ENCODE peak calls at places on chromosomes 13 and 19, in six cellular contexts. One of them, this sample, is unnamed.

GRCh38 chr13:50616101-50616500 is 227.4 kb downstream of the DLEU7 start:
- DNase-seq in CD8-positive, alpha-beta memory T cell: no peak
- DNase-seq in esophagus muscularis mucosa: no peak
- DNase-seq in cardiac muscle cell: no peak
- DNase-seq in aorta: no peak
- DNase-seq in hepatocyte: no peak
- DNase-seq in this sample: no peak

GRCh38 chr13:102550507-102550906 is 46.3 kb upstream of the TPP2 start:
- DNase-seq in CD8-positive, alpha-beta memory T cell: no peak
- DNase-seq in esophagus muscularis mucosa: no peak
- DNase-seq in cardiac muscle cell: no peak
- DNase-seq in aorta: no peak
- DNase-seq in hepatocyte: no peak
- DNase-seq in this sample: no peak

GRCh38 chr13:54845351-54845965 is 1816.8 kb downstream of the OLFM4 start:
- DNase-seq in CD8-positive, alpha-beta memory T cell: no peak
- DNase-seq in esophagus muscularis mucosa: no peak
- DNase-seq in cardiac muscle cell: peak; percentile 37
- DNase-seq in aorta: no peak
- DNase-seq in hepatocyte: no peak
- DNase-seq in this sample: no peak

GRCh38 chr19:23787106-23787505 is 28.4 kb upstream of the ZNF681 start:
- DNase-seq in CD8-positive, alpha-beta memory T cell: no peak
- DNase-seq in esophagus muscularis mucosa: no peak
- DNase-seq in cardiac muscle cell: no peak
- DNase-seq in aorta: no peak
- DNase-seq in hepatocyte: no peak
- DNase-seq in this sample: no peak

GRCh38 chr19:13099073-13099999 is 3.3 kb downstream of the LYL1 start:
- DNase-seq in CD8-positive, alpha-beta memory T cell: peak; percentile 73
- DNase-seq in esophagus muscularis mucosa: no peak
- DNase-seq in cardiac muscle cell: no peak
- DNase-seq in aorta: peak; percentile 88
- DNase-seq in hepatocyte: peak; percentile 63
- DNase-seq in this sample: peak; percentile 84

GRCh38 chr13:28204043-28204442 is 65.7 kb downstream of the PAN3 start:
- DNase-seq in CD8-positive, alpha-beta memory T cell: no peak
- DNase-seq in esophagus muscularis mucosa: no peak
- DNase-seq in cardiac muscle cell: no peak
- DNase-seq in aorta: no peak
- DNase-seq in hepatocyte: no peak
- DNase-seq in this sample: no peak

GRCh38 chr13:103203750-103204330 is 137.6 kb upstream of the SLC10A2 start:
- DNase-seq in CD8-positive, alpha-beta memory T cell: no peak
- DNase-seq in esophagus muscularis mucosa: no peak
- DNase-seq in cardiac muscle cell: no peak
- DNase-seq in aorta: no peak
- DNase-seq in hepatocyte: no peak
- DNase-seq in this sample: no peak

GRCh38 chr13:62997038-62997619 is 1581.5 kb upstream of the PCDH20 start:
- DNase-seq in CD8-positive, alpha-beta memory T cell: no peak
- DNase-seq in esophagus muscularis mucosa: no peak
- DNase-seq in cardiac muscle cell: no peak
- DNase-seq in aorta: no peak
- DNase-seq in hepatocyte: no peak
- DNase-seq in this sample: no peak

GRCh38 chr19:30520735-30521479 is 148.7 kb downstream of the ZNF536 start:
- DNase-seq in CD8-positive, alpha-beta memory T cell: no peak
- DNase-seq in esophagus muscularis mucosa: no peak
- DNase-seq in cardiac muscle cell: no peak
- DNase-seq in aorta: no peak
- DNase-seq in hepatocyte: no peak
- DNase-seq in this sample: no peak

GRCh38 chr19:17749912-17750317 is 1.4 kb upstream of the FCHO1 start:
- DNase-seq in CD8-positive, alpha-beta memory T cell: no peak
- DNase-seq in esophagus muscularis mucosa: no peak
- DNase-seq in cardiac muscle cell: no peak
- DNase-seq in aorta: no peak
- DNase-seq in hepatocyte: no peak
- DNase-seq in this sample: no peak

GRCh38 chr19:45878043-45878794 is 7.7 kb downstream of the IRF2BP1 start:
- DNase-seq in CD8-positive, alpha-beta memory T cell: no peak
- DNase-seq in esophagus muscularis mucosa: no peak
- DNase-seq in cardiac muscle cell: no peak
- DNase-seq in aorta: no peak
- DNase-seq in hepatocyte: peak; percentile 71
- DNase-seq in this sample: peak; percentile 95

GRCh38 chr13:20869540-20869939 is 33.0 kb downstream of the XPO4 start:
- DNase-seq in CD8-positive, alpha-beta memory T cell: no peak
- DNase-seq in esophagus muscularis mucosa: no peak
- DNase-seq in cardiac muscle cell: no peak
- DNase-seq in aorta: no peak
- DNase-seq in hepatocyte: no peak
- DNase-seq in this sample: no peak

GRCh38 chr13:48156466-48156865 is 61.6 kb upstream of the MED4 start:
- DNase-seq in CD8-positive, alpha-beta memory T cell: peak; percentile 61
- DNase-seq in esophagus muscularis mucosa: no peak
- DNase-seq in cardiac muscle cell: no peak
- DNase-seq in aorta: no peak
- DNase-seq in hepatocyte: no peak
- DNase-seq in this sample: no peak

GRCh38 chr19:57949296-57949695 is 1.8 kb upstream of the ZNF256 start:
- DNase-seq in CD8-positive, alpha-beta memory T cell: no peak
- DNase-seq in esophagus muscularis mucosa: no peak
- DNase-seq in cardiac muscle cell: no peak
- DNase-seq in aorta: no peak
- DNase-seq in hepatocyte: no peak
- DNase-seq in this sample: no peak

GRCh38 chr19:15197275-15198005 is 3.4 kb downstream of the NOTCH3 start:
- DNase-seq in CD8-positive, alpha-beta memory T cell: no peak
- DNase-seq in esophagus muscularis mucosa: no peak
- DNase-seq in cardiac muscle cell: no peak
- DNase-seq in aorta: no peak
- DNase-seq in hepatocyte: no peak
- DNase-seq in this sample: no peak

GRCh38 chr13:21106089-21106488 is 44.7 kb upstream of the LATS2 start:
- DNase-seq in CD8-positive, alpha-beta memory T cell: no peak
- DNase-seq in esophagus muscularis mucosa: no peak
- DNase-seq in cardiac muscle cell: no peak
- DNase-seq in aorta: no peak
- DNase-seq in hepatocyte: no peak
- DNase-seq in this sample: no peak

GRCh38 chr13:76975863-76976262 is 16.0 kb upstream of the CLN5 start:
- DNase-seq in CD8-positive, alpha-beta memory T cell: no peak
- DNase-seq in esophagus muscularis mucosa: no peak
- DNase-seq in cardiac muscle cell: no peak
- DNase-seq in aorta: no peak
- DNase-seq in hepatocyte: no peak
- DNase-seq in this sample: no peak

GRCh38 chr13:38417727-38418126 is 68.1 kb downstream of the UFM1 start:
- DNase-seq in CD8-positive, alpha-beta memory T cell: no peak
- DNase-seq in esophagus muscularis mucosa: no peak
- DNase-seq in cardiac muscle cell: no peak
- DNase-seq in aorta: no peak
- DNase-seq in hepatocyte: peak; percentile 9
- DNase-seq in this sample: no peak

GRCh38 chr19:18415177-18415867 is 3.9 kb upstream of the SSBP4 start:
- DNase-seq in CD8-positive, alpha-beta memory T cell: no peak
- DNase-seq in esophagus muscularis mucosa: no peak
- DNase-seq in cardiac muscle cell: no peak
- DNase-seq in aorta: peak; percentile 91
- DNase-seq in hepatocyte: peak; percentile 70
- DNase-seq in this sample: peak; percentile 72

GRCh38 chr13:112809332-112810310 is 119.8 kb downstream of the ATP11A start:
- DNase-seq in CD8-positive, alpha-beta memory T cell: no peak
- DNase-seq in esophagus muscularis mucosa: no peak
- DNase-seq in cardiac muscle cell: no peak
- DNase-seq in aorta: no peak
- DNase-seq in hepatocyte: no peak
- DNase-seq in this sample: no peak

GRCh38 chr13:58955546-58956385 is 1208.0 kb downstream of the DIAPH3 start:
- DNase-seq in CD8-positive, alpha-beta memory T cell: no peak
- DNase-seq in esophagus muscularis mucosa: no peak
- DNase-seq in cardiac muscle cell: no peak
- DNase-seq in aorta: no peak
- DNase-seq in hepatocyte: no peak
- DNase-seq in this sample: no peak

GRCh38 chr13:99356216-99357089 is 49.3 kb upstream of the GPR183 start:
- DNase-seq in CD8-positive, alpha-beta memory T cell: peak; percentile 55
- DNase-seq in esophagus muscularis mucosa: peak; percentile 91
- DNase-seq in cardiac muscle cell: no peak
- DNase-seq in aorta: no peak
- DNase-seq in hepatocyte: no peak
- DNase-seq in this sample: no peak

GRCh38 chr19:6767357-6768235 is at the start of gene SH2D3A:
- DNase-seq in CD8-positive, alpha-beta memory T cell: peak; percentile 94
- DNase-seq in esophagus muscularis mucosa: no peak
- DNase-seq in cardiac muscle cell: peak; percentile 79
- DNase-seq in aorta: peak; percentile 86
- DNase-seq in hepatocyte: peak; percentile 96
- DNase-seq in this sample: peak; percentile 85

GRCh38 chr13:77417897-77418296 is 91.0 kb upstream of the MYCBP2 start:
- DNase-seq in CD8-positive, alpha-beta memory T cell: no peak
- DNase-seq in esophagus muscularis mucosa: no peak
- DNase-seq in cardiac muscle cell: no peak
- DNase-seq in aorta: no peak
- DNase-seq in hepatocyte: no peak
- DNase-seq in this sample: no peak

GRCh38 chr19:28169168-28169862 is 1043.6 kb downstream of the UQCRFS1 start:
- DNase-seq in CD8-positive, alpha-beta memory T cell: no peak
- DNase-seq in esophagus muscularis mucosa: no peak
- DNase-seq in cardiac muscle cell: peak; percentile 67
- DNase-seq in aorta: no peak
- DNase-seq in hepatocyte: no peak
- DNase-seq in this sample: no peak

GRCh38 chr19:28166025-28166424 is 1046.9 kb downstream of the UQCRFS1 start:
- DNase-seq in CD8-positive, alpha-beta memory T cell: no peak
- DNase-seq in esophagus muscularis mucosa: peak; percentile 90
- DNase-seq in cardiac muscle cell: no peak
- DNase-seq in aorta: no peak
- DNase-seq in hepatocyte: no peak
- DNase-seq in this sample: no peak

GRCh38 chr19:28168557-28168956 is 1044.4 kb downstream of the UQCRFS1 start:
- DNase-seq in CD8-positive, alpha-beta memory T cell: no peak
- DNase-seq in esophagus muscularis mucosa: no peak
- DNase-seq in cardiac muscle cell: no peak
- DNase-seq in aorta: no peak
- DNase-seq in hepatocyte: no peak
- DNase-seq in this sample: no peak

GRCh38 chr19:28171983-28172382 is 1041.0 kb downstream of the UQCRFS1 start:
- DNase-seq in CD8-positive, alpha-beta memory T cell: no peak
- DNase-seq in esophagus muscularis mucosa: no peak
- DNase-seq in cardiac muscle cell: no peak
- DNase-seq in aorta: no peak
- DNase-seq in hepatocyte: no peak
- DNase-seq in this sample: no peak

GRCh38 chr19:28170066-28170465 is 1042.9 kb downstream of the UQCRFS1 start:
- DNase-seq in CD8-positive, alpha-beta memory T cell: no peak
- DNase-seq in esophagus muscularis mucosa: no peak
- DNase-seq in cardiac muscle cell: no peak
- DNase-seq in aorta: no peak
- DNase-seq in hepatocyte: no peak
- DNase-seq in this sample: no peak
- H3K27ac ChIP-seq in CD8-positive, alpha-beta memory T cell: no peak overlapping the region
- H3K27ac ChIP-seq in esophagus muscularis mucosa: no peak overlapping the region
- H3K27ac ChIP-seq in cardiac muscle cell: no peak overlapping the region
- H3K27ac ChIP-seq in aorta: no peak overlapping the region
- H3K27ac ChIP-seq in hepatocyte: no peak overlapping the region
- H3K27ac ChIP-seq in this sample: no peak overlapping the region

GRCh38 chr19:50195224-50195623 is 8.2 kb upstream of the MYH14 start:
- DNase-seq in CD8-positive, alpha-beta memory T cell: no peak
- DNase-seq in esophagus muscularis mucosa: no peak
- DNase-seq in cardiac muscle cell: no peak
- DNase-seq in aorta: no peak
- DNase-seq in hepatocyte: no peak
- DNase-seq in this sample: no peak

GRCh38 chr19:50199254-50199545 is 4.2 kb upstream of the MYH14 start:
- DNase-seq in CD8-positive, alpha-beta memory T cell: no peak
- DNase-seq in esophagus muscularis mucosa: no peak
- DNase-seq in cardiac muscle cell: no peak
- DNase-seq in aorta: no peak
- DNase-seq in hepatocyte: no peak
- DNase-seq in this sample: no peak

GRCh38 chr19:50197348-50197747 is 6.1 kb upstream of the MYH14 start:
- DNase-seq in CD8-positive, alpha-beta memory T cell: no peak
- DNase-seq in esophagus muscularis mucosa: no peak
- DNase-seq in cardiac muscle cell: no peak
- DNase-seq in aorta: no peak
- DNase-seq in hepatocyte: no peak
- DNase-seq in this sample: no peak

GRCh38 chr19:50198431-50199253 is 4.8 kb upstream of the MYH14 start:
- DNase-seq in CD8-positive, alpha-beta memory T cell: no peak
- DNase-seq in esophagus muscularis mucosa: no peak
- DNase-seq in cardiac muscle cell: no peak
- DNase-seq in aorta: no peak
- DNase-seq in hepatocyte: no peak
- DNase-seq in this sample: no peak

DNA sequence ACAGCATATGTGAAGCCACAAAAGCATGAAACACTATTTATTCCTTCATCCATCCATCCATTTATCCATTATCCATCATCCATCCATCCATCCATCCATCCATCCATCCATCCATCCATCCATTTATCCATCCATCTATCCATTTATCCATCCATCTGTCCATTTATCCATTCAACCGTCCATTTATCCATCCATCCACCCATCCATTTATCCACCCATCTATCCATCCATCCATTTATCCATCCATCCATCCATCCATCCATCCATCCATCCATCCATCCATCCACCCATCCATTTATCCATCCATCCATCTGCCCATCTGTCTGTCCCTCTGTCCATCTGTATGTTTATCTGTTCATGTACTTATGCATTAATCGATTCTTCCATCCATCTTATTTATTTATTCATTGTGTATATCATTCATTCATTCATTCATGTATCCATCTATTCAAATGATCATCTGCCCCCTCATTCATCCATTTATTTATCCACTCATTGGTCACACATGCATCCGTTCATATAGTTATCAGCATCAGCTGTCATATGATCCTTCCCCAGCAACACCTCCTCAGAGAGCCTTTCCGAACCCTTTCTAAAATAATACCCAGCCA is 7.0 kb upstream of the MYH14 start:
- DNase-seq in CD8-positive, alpha-beta memory T cell: no peak
- DNase-seq in esophagus muscularis mucosa: no peak
- DNase-seq in cardiac muscle cell: no peak
- DNase-seq in aorta: no peak
- DNase-seq in hepatocyte: no peak
- DNase-seq in this sample: no peak
- H3K9me3 ChIP-seq in CD8-positive, alpha-beta memory T cell: no peaks in the 10 kb centered on the region
- H3K9me3 ChIP-seq in esophagus muscularis mucosa: no peaks in the 10 kb centered on the region
- H3K9me3 ChIP-seq in cardiac muscle cell: no peaks in the 10 kb centered on the region
- H3K9me3 ChIP-seq in aorta: no peaks in the 10 kb centered on the region
- H3K9me3 ChIP-seq in hepatocyte: no peaks in the 10 kb centered on the region
- H3K9me3 ChIP-seq in this sample: no peaks in the 10 kb centered on the region

GRCh38 chr19:344625-345319 is at the start of gene MIER2:
- DNase-seq in CD8-positive, alpha-beta memory T cell: peak; percentile 88
- DNase-seq in esophagus muscularis mucosa: peak; percentile 97
- DNase-seq in cardiac muscle cell: peak; percentile 86
- DNase-seq in aorta: peak; percentile 94
- DNase-seq in hepatocyte: peak; percentile 92
- DNase-seq in this sample: peak; percentile 82
- H3K27ac ChIP-seq in CD8-positive, alpha-beta memory T cell: peak within 1 kb of the TSS; percentile 56
- H3K27ac ChIP-seq in esophagus muscularis mucosa: peak within 1 kb of the TSS; percentile 79
- H3K27ac ChIP-seq in cardiac muscle cell: peak within 1 kb of the TSS; percentile 66
- H3K27ac ChIP-seq in aorta: no peak within 1 kb of the TSS
- H3K27ac ChIP-seq in hepatocyte: peak within 1 kb of the TSS; percentile 80
- H3K27ac ChIP-seq in this sample: peak within 1 kb of the TSS; percentile 43

GRCh38 chr19:43910884-43911283 is 24.2 kb downstream of the ZNF45 start:
- DNase-seq in CD8-positive, alpha-beta memory T cell: no peak
- DNase-seq in esophagus muscularis mucosa: no peak
- DNase-seq in cardiac muscle cell: no peak
- DNase-seq in aorta: no peak
- DNase-seq in hepatocyte: no peak
- DNase-seq in this sample: no peak
- H3K9me3 ChIP-seq in CD8-positive, alpha-beta memory T cell: peaks cover 65% of the 10 kb centered on the region
- H3K9me3 ChIP-seq in esophagus muscularis mucosa: peaks cover 91% of the 10 kb centered on the region
- H3K9me3 ChIP-seq in cardiac muscle cell: peaks cover 8% of the 10 kb centered on the region
- H3K9me3 ChIP-seq in aorta: peaks cover 34% of the 10 kb centered on the region
- H3K9me3 ChIP-seq in hepatocyte: peaks cover 53% of the 10 kb centered on the region
- H3K9me3 ChIP-seq in this sample: peaks cover 57% of the 10 kb centered on the region

This sample was measured in right lobe of liver.